ENCODE peak calls at places on chromosomes 16 and 17, in nine cellular contexts. Y, B, W, P, H, C, A, V and M are unnamed samples.

GRCh38 chr17:31494259-31495048 is 103.0 kb downstream of the RAB11FIP4 start:
- DNase-seq in Y (no peak), B (no peak), W (peak), P (no peak), H (no peak), C (no peak), A (no peak), V (peak), M (no peak)

GRCh38 chr17:1908699-1909309 is 79.0 kb downstream of the RPA1 start:
- DNase-seq in Y (peak), B (peak), W (no peak), P (peak), H (peak), C (no peak), A (peak), V (no peak), M (peak)

GRCh38 chr16:83653785-83654184 is 154.0 kb upstream of the HSBP1 start:
- DNase-seq in Y (no peak), B (no peak), W (no peak), P (no peak), H (no peak), C (no peak), A (no peak), V (no peak), M (no peak)

GRCh38 chr16:31087971-31088370 is 772 bp downstream of the PRSS53 start:
- DNase-seq in Y (no peak), B (no peak), W (no peak), P (no peak), H (no peak), C (no peak), A (no peak), V (peak), M (no peak)

GRCh38 chr17:16379654-16380053 is 1.2 kb upstream of the UBB start:
- DNase-seq in Y (no peak), B (no peak), W (no peak), P (no peak), H (no peak), C (no peak), A (peak), V (peak), M (no peak)

GRCh38 chr17:74892974-74893911 is at the start of gene FADS6:
- DNase-seq in Y (no peak), B (no peak), W (no peak), P (no peak), H (no peak), C (no peak), A (no peak), V (no peak), M (no peak)

GRCh38 chr16:69105501-69106361 is at the start of gene HAS3:
- DNase-seq in Y (peak), B (no peak), W (no peak), P (no peak), H (no peak), C (peak), A (peak), V (peak), M (no peak)

GRCh38 chr17:7586673-7587419 is 3.0 kb downstream of the SOX15 start:
- DNase-seq in Y (no peak), B (peak), W (no peak), P (no peak), H (no peak), C (no peak), A (no peak), V (no peak), M (no peak)

GRCh38 chr16:89764711-89765201 is 43.4 kb downstream of the ZNF276 start:
- DNase-seq in Y (no peak), B (peak), W (peak), P (peak), H (peak), C (no peak), A (peak), V (peak), M (peak)

GRCh38 chr17:79581306-79581932 is 29.4 kb downstream of the RBFOX3 start:
- DNase-seq in Y (no peak), B (no peak), W (no peak), P (no peak), H (no peak), C (no peak), A (no peak), V (no peak), M (no peak)

GRCh38 chr16:87742781-87743490 is 22.9 kb downstream of the KLHDC4 start:
- DNase-seq in Y (no peak), B (no peak), W (no peak), P (no peak), H (no peak), C (no peak), A (no peak), V (no peak), M (no peak)

GRCh38 chr16:49250689-49251088 is 30.9 kb downstream of the CBLN1 start:
- DNase-seq in Y (no peak), B (no peak), W (no peak), P (no peak), H (no peak), C (no peak), A (no peak), V (no peak), M (no peak)

GRCh38 chr16:24491721-24492120 is 47.6 kb upstream of the RBBP6 start:
- DNase-seq in Y (no peak), B (no peak), W (no peak), P (no peak), H (no peak), C (no peak), A (no peak), V (no peak), M (no peak)

GRCh38 chr17:17492085-17492484 is 4.1 kb downstream of the RASD1 start:
- DNase-seq in Y (no peak), B (no peak), W (no peak), P (no peak), H (no peak), C (no peak), A (no peak), V (no peak), M (no peak)

GRCh38 chr17:80422276-80422675 is 7.3 kb downstream of the ENDOV start:
- DNase-seq in Y (no peak), B (no peak), W (no peak), P (no peak), H (no peak), C (no peak), A (no peak), V (peak), M (no peak)

GRCh38 chr16:54976651-54977200 is 46.1 kb downstream of the IRX5 start:
- DNase-seq in Y (no peak), B (no peak), W (no peak), P (no peak), H (no peak), C (no peak), A (no peak), V (no peak), M (no peak)

GRCh38 chr17:57782642-57783337 is 37.7 kb upstream of the CCDC182 start:
- DNase-seq in Y (no peak), B (no peak), W (no peak), P (no peak), H (no peak), C (no peak), A (no peak), V (no peak), M (no peak)

GRCh38 chr16:27475561-27475960 is 73.6 kb downstream of the IL21R start:
- DNase-seq in Y (no peak), B (no peak), W (no peak), P (no peak), H (no peak), C (no peak), A (peak), V (no peak), M (no peak)

GRCh38 chr16:28264656-28265055 is 27.7 kb upstream of the SBK1 start:
- DNase-seq in Y (no peak), B (peak), W (no peak), P (no peak), H (peak), C (no peak), A (peak), V (no peak), M (no peak)

GRCh38 chr16:47424846-47425245 is 36.0 kb downstream of the ITFG1 start:
- DNase-seq in Y (no peak), B (no peak), W (no peak), P (no peak), H (no peak), C (peak), A (no peak), V (no peak), M (no peak)

GRCh38 chr16:72202014-72202413 is 30.1 kb upstream of the PMFBP1 start:
- DNase-seq in Y (no peak), B (no peak), W (no peak), P (no peak), H (no peak), C (no peak), A (no peak), V (no peak), M (peak)

GRCh38 chr17:82152556-82153294 is 54.7 kb upstream of the FASN start:
- DNase-seq in Y (no peak), B (no peak), W (no peak), P (no peak), H (peak), C (no peak), A (no peak), V (peak), M (no peak)

GRCh38 chr16:85975421-85976100 is 76.6 kb downstream of the IRF8 start:
- DNase-seq in Y (no peak), B (no peak), W (no peak), P (no peak), H (no peak), C (no peak), A (no peak), V (no peak), M (no peak)

GRCh38 chr17:8855477-8856204 is 11.8 kb downstream of the PIK3R6 start:
- DNase-seq in Y (no peak), B (no peak), W (peak), P (no peak), H (no peak), C (no peak), A (no peak), V (no peak), M (no peak)

DNA sequence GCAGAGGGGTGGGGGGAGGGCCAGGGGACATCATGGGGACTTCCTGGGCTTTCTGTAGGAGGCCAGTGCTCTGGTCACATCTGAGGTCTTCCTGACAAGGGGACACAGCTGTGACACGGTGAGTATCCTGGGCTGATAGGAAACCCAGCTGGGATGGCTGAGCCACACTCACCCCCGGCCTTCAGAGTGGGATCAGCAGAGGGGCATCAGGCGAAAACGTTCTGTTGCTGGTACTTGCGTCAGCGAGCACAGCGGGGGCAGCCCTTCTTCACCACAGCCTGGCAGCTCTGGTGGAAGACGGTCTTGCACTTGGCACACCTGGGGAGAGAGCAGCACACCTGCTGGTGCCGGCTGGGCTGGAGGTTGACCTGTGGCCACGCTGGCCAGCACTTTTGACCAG is 122.9 kb upstream of the SMURF2 start:
- DNase-seq in Y (no peak), B (no peak), W (no peak), P (no peak), H (no peak), C (no peak), A (no peak), V (no peak), M (peak)
- TF ChIP-seq POLR2A in Y (no peak), B (no peak), W (no peak), P (no peak), H (no peak), C (no peak), A (no peak), V (no peak), M (no peak)

GRCh38 chr17:21019976-21020575 is 22.7 kb downstream of the USP22 start:
- DNase-seq in Y (no peak), B (no peak), W (no peak), P (no peak), H (no peak), C (no peak), A (peak), V (peak), M (no peak)
- TF ChIP-seq CTCF in Y (no peak), B (no peak), W (no peak), P (peak), H (peak), C (peak), A (peak), V (peak), M (no peak)

GRCh38 chr17:64520359-64520758 is 13.6 kb downstream of the CEP95 start:
- DNase-seq in Y (no peak), B (no peak), W (no peak), P (no peak), H (no peak), C (no peak), A (no peak), V (no peak), M (no peak)

GRCh38 chr17:64519601-64520000 is 12.8 kb downstream of the CEP95 start:
- DNase-seq in Y (no peak), B (no peak), W (no peak), P (no peak), H (no peak), C (no peak), A (no peak), V (no peak), M (no peak)

DNA sequence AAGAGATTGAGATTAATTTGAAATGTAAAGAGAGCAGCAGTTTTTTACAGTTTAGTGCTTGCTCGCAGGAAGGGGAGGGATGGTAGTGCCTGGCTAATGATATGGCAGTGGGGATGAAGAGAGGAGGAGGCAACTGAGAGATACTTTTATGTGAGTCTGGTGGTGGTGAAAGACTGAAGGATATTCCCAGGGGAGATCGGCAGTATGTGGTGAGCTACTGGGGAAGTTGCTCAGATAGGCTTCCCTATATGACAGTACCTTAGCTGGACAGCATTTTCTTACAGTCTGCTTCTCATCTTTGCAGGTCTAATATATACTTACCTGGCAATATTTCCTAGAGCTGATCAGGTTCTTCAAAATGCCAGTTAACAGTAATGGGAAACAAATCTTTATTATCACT is 8.6 kb downstream of the CEP95 start:
- DNase-seq in Y (no peak), B (no peak), W (no peak), P (no peak), H (no peak), C (no peak), A (no peak), V (no peak), M (no peak)
- H3K4me3 ChIP-seq in Y (no peak), B (no peak), W (no peak), P (no peak), H (no peak), C (no peak), A (no peak), V (no peak), M (no peak)

DNA sequence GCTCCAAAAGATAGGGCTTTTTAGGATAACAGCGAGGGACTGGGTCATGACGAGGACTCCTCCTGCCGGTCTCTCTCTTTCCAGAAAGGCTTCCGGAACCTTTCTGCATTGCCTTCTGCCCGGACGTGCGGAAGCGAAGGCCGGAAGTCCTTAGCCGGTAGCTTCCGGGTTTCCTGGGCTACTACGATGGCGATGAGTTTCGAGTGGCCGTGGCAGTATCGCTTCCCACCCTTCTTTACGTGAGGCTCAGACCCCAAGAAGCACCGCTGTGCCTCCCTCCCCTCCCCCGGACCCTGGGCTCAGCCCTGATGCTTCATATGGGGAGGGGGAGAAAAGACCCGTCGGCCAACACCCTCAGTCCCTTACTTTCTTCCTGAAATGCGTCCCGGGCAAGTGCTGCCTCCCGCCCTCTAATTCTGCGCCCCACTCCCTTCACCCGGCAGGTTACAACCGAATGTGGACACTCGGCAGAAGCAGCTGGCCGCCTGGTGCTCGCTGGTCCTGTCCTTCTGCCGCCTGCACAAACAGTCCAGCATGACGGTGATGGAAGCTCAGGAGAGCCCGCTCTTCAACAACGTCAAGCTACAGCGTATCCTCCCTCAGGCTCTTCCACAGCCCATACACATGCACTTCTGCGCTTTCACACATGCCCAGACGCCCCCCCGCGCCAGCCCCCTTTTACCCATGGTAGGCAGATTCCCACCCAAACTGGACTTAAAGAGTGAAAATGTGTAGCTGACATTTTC is at the start of gene VPS25:
- DNase-seq in Y (peak), B (peak), W (no peak), P (peak), H (peak), C (no peak), A (peak), V (peak), M (peak)
- TF ChIP-seq POLR2A in Y (peak), B (peak), W (peak), P (peak), H (peak), C (peak), A (no peak), V (peak), M (peak)

GRCh38 chr17:27326051-27326450 is 32.1 kb downstream of the WSB1 start:
- DNase-seq in Y (no peak), B (no peak), W (no peak), P (no peak), H (no peak), C (no peak), A (no peak), V (no peak), M (no peak)
- TF ChIP-seq CTCF in Y (no peak), B (no peak), W (no peak), P (no peak), H (no peak), C (no peak), A (no peak), V (no peak), M (no peak)

GRCh38 chr17:66507982-66508760 is 205.8 kb downstream of the PRKCA start:
- DNase-seq in Y (no peak), B (no peak), W (no peak), P (no peak), H (no peak), C (no peak), A (peak), V (no peak), M (no peak)
- H3K4me3 ChIP-seq in Y (no peak), B (no peak), W (no peak), P (no peak), H (no peak), C (no peak), A (no peak), V (no peak), M (no peak)

GRCh38 chr16:73361061-73361460 is 313.1 kb upstream of the ZFHX3 start:
- DNase-seq in Y (no peak), B (no peak), W (no peak), P (no peak), H (no peak), C (no peak), A (peak), V (no peak), M (no peak)
- TF ChIP-seq POLR2A in Y (no peak), B (no peak), W (no peak), P (no peak), H (no peak), C (no peak), A (no peak), V (no peak), M (no peak)